ENCODE peak calls at places on chromosomes 3 and 15, in seven cellular contexts. G is fibroblast of lung, R is right cardiac atrium, K is neural progenitor cell, L is Karpas-422, Y is upper lobe of left lung, H is sigmoid colon. S is an unnamed sample.

GRCh38 chr3:8759038-8759755 is 10.2 kb downstream of the OXTR start:
- DNase-seq in G (peak; percentile 89), R (no peak), K (no peak), L (no peak), Y (no peak), H (no peak), S (no peak)

GRCh38 chr3:186839874-186840641 is 2.5 kb upstream of the ADIPOQ start:
- DNase-seq in G (peak; percentile 79), R (no peak), K (no peak), L (no peak), Y (no peak), H (no peak), S (no peak)

GRCh38 chr3:12629560-12629959 is 34.4 kb downstream of the RAF1 start:
- DNase-seq in G (peak; percentile 40), R (peak; percentile 53), K (no peak), L (no peak), Y (no peak), H (no peak), S (no peak)

GRCh38 chr15:75596703-75597345 is 17.7 kb upstream of the PTPN9 start:
- DNase-seq in G (no peak), R (no peak), K (no peak), L (no peak), Y (no peak), H (no peak), S (no peak)

GRCh38 chr3:156175570-156175969 is 55.2 kb downstream of the KCNAB1 start:
- DNase-seq in G (peak; percentile 89), R (no peak), K (no peak), L (no peak), Y (no peak), H (no peak), S (no peak)

GRCh38 chr3:42906085-42906904 is at the start of gene ZNF662:
- DNase-seq in G (peak; percentile 30), R (peak; percentile 85), K (no peak), L (no peak), Y (peak; percentile 90), H (peak; percentile 80), S (peak; percentile 14)

GRCh38 chr3:86989611-86990010 is 1.3 kb downstream of the VGLL3 start:
- DNase-seq in G (peak; percentile 61), R (peak; percentile 36), K (no peak), L (no peak), Y (no peak), H (no peak), S (no peak)

GRCh38 chr3:30852833-30853232 is 41.6 kb downstream of the GADL1 start:
- DNase-seq in G (no peak), R (no peak), K (no peak), L (no peak), Y (no peak), H (no peak), S (no peak)

GRCh38 chr15:44573386-44573785 is 36.4 kb downstream of the EIF3J start:
- DNase-seq in G (no peak), R (no peak), K (no peak), L (no peak), Y (no peak), H (no peak), S (no peak)

GRCh38 chr15:29242466-29243242 is 27.0 kb downstream of the NSMCE3 start:
- DNase-seq in G (no peak), R (no peak), K (no peak), L (no peak), Y (peak; percentile 43), H (no peak), S (no peak)

GRCh38 chr3:112973325-112974177 is 1.4 kb downstream of the CD200R1 start:
- DNase-seq in G (no peak), R (no peak), K (no peak), L (no peak), Y (no peak), H (no peak), S (peak; percentile 31)

GRCh38 chr3:87069963-87070362 is 79.0 kb upstream of the VGLL3 start:
- DNase-seq in G (no peak), R (no peak), K (no peak), L (no peak), Y (no peak), H (no peak), S (no peak)

GRCh38 chr3:5078151-5078550 is 43.9 kb upstream of the ARL8B start:
- DNase-seq in G (peak; percentile 67), R (no peak), K (no peak), L (no peak), Y (no peak), H (peak; percentile 15), S (no peak)

GRCh38 chr15:67854358-67854757 is 14.5 kb upstream of the RNU6-1 start:
- DNase-seq in G (no peak), R (no peak), K (no peak), L (peak; percentile 60), Y (no peak), H (no peak), S (no peak)
- H3K4me3 ChIP-seq in G (no peak overlapping the region), R (no peak overlapping the region), K (no peak overlapping the region), L (no peak overlapping the region), Y (no peak overlapping the region), H (no peak overlapping the region), S (no peak overlapping the region)

DNA sequence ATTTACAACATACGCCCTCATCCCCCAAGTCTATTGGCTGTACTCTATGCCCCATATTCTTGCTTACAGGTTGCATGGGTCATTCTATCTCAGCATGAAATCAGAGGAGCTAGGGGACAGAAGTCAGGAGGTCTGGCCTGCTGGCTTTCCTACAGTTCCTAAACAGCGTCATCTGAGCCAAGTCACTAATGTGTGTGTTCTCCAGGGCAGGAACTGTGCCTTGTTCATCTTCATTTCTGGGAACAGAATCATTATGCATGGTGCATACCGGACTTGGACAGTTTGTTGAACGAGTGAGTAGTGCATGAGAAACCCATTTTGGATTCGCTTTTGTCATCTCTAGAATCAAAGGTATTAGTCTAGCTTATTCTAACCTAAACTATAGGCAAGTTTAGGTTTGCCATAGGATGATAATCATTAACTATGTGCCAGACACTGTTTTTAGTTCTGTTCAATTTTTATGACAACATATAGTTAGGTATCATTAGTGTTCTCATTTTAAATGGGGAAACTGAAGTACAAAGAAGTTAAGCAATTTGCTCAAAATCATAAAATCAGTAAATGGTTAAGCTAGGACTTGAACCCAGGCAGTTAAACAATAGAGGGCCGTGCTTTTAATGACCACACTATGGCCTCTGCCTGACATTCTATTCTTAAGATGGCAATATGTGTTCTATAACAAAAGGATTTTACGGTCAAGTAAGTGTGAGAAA is 105.2 kb downstream of the FMN1 start:
- DNase-seq in G (no peak), R (no peak), K (no peak), L (no peak), Y (no peak), H (no peak), S (no peak)
- H3K27ac ChIP-seq in G (peak overlapping the region; percentile 66), R (no peak overlapping the region), K (no peak overlapping the region), L (no peak overlapping the region), Y (no peak overlapping the region), H (no peak overlapping the region), S (no peak overlapping the region)

GRCh38 chr15:73370151-73370550 is 1.4 kb upstream of the HCN4 start:
- DNase-seq in G (no peak), R (no peak), K (peak; percentile 29), L (no peak), Y (no peak), H (no peak), S (no peak)

GRCh38 chr15:73369073-73369694 is 426 bp upstream of the HCN4 start:
- DNase-seq in G (no peak), R (no peak), K (peak; percentile 41), L (no peak), Y (peak; percentile 65), H (no peak), S (no peak)

GRCh38 chr15:73366766-73367623 is 1.8 kb downstream of the HCN4 start:
- DNase-seq in G (no peak), R (no peak), K (peak; percentile 54), L (no peak), Y (peak; percentile 52), H (no peak), S (no peak)

GRCh38 chr15:73368301-73369072 is at the start of gene HCN4:
- DNase-seq in G (no peak), R (peak; percentile 81), K (peak; percentile 86), L (no peak), Y (peak; percentile 82), H (no peak), S (no peak)

DNA sequence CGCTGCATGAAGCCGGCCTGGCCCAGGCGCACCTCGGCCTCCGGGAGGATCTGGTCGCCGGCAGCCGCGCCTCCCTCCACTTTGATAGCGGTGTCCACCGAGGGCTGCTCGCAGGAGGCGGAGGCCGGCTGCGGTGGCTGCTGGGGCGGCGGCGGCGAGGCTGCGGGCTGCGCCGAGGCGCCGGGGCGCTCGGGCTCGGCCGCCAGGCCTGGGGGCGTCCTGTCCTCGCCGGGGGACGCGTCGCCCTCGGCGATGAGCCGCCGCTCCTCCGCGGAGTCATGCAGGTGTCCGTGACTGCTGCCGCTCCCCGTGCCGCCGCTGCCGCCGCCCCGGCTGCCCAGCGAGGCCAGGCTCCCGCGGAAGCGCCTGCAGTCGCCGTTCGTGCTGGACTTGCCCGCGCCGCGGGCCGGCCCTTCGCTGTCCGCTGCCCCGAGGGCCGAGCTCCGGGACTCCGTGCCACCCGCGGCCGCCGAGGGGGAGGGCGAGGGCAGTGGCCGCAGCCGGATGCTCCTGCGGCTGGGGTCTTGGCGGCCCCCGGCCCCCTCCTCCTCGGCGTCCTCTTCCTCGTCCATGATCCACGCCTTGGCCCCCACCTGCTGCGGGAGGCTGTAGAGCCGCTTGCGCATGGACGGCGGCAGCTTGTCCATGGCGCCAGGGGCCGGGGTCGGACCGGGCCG is 996 bp downstream of the HCN4 start:
- DNase-seq in G (no peak), R (no peak), K (peak; percentile 64), L (no peak), Y (peak; percentile 82), H (no peak), S (no peak)
- H3K4me3 ChIP-seq in G (no peak overlapping the region), R (peak overlapping the region; percentile 56), K (peak overlapping the region; percentile 85), L (no peak overlapping the region), Y (no peak overlapping the region), H (no peak overlapping the region), S (no peak overlapping the region)

GRCh38 chr3:141471160-141471559 is 15.7 kb upstream of the RASA2 start:
- DNase-seq in G (peak; percentile 65), R (no peak), K (no peak), L (peak; percentile 48), Y (no peak), H (no peak), S (no peak)
- H3K27ac ChIP-seq in G (no peak overlapping the region), R (no peak overlapping the region), K (no peak overlapping the region), L (no peak overlapping the region), Y (no peak overlapping the region), H (no peak overlapping the region), S (no peak overlapping the region)